ENCODE peak calls at places on chromosome 2, in five cellular contexts. M, T, Z, J and B are unnamed samples. For H3K4me1, the result is how much of the 10 kb centered on the place peaks cover.

GRCh38 chr2:26325851-26326250 is 20.1 kb upstream of the SELENOI start:
- DNase-seq in M (no peak), Z (no peak), J (no peak), T (peak), B (no peak)

GRCh38 chr2:36693825-36694224 is 2.7 kb upstream of the VIT start:
- DNase-seq in T (no peak), J (no peak), Z (no peak), M (no peak), B (no peak)

GRCh38 chr2:132620115-132620514 is 49.9 kb downstream of the LYPD1 start:
- DNase-seq in J (no peak), Z (no peak), M (no peak), T (peak), B (no peak)

GRCh38 chr2:239529313-239530015 is 128.6 kb upstream of the HDAC4 start:
- DNase-seq in M (no peak), Z (no peak), J (peak), T (no peak), B (no peak)

GRCh38 chr2:154161286-154161685 is 289.6 kb downstream of the GALNT13 start:
- DNase-seq in T (no peak), J (no peak), M (no peak), Z (no peak), B (no peak)

GRCh38 chr2:192957425-192957824 is 762.7 kb upstream of the TMEFF2 start:
- DNase-seq in Z (no peak), T (no peak), J (no peak), M (no peak), B (no peak)

GRCh38 chr2:132797551-132797950 is 127.5 kb upstream of the LYPD1 start:
- DNase-seq in J (no peak), M (no peak), Z (no peak), T (peak), B (no peak)

GRCh38 chr2:72576861-72577260 is 249.0 kb downstream of the EXOC6B start:
- DNase-seq in J (no peak), Z (no peak), T (no peak), M (no peak), B (no peak)

GRCh38 chr2:62501794-62502500 is 4.0 kb downstream of the TMEM17 start:
- DNase-seq in M (no peak), Z (no peak), T (peak), J (no peak), B (no peak)

GRCh38 chr2:217667545-217667944 is 335.2 kb downstream of the TNS1 start:
- DNase-seq in M (no peak), T (no peak), J (no peak), Z (no peak), B (no peak)

GRCh38 chr2:200619275-200619674 is 33.5 kb downstream of the AOX1 start:
- DNase-seq in T (peak), J (peak), Z (no peak), M (no peak), B (no peak)

GRCh38 chr2:184938221-184938985 is 340.1 kb downstream of the ZNF804A start:
- DNase-seq in J (no peak), T (no peak), Z (no peak), M (no peak), B (no peak)

DNA sequence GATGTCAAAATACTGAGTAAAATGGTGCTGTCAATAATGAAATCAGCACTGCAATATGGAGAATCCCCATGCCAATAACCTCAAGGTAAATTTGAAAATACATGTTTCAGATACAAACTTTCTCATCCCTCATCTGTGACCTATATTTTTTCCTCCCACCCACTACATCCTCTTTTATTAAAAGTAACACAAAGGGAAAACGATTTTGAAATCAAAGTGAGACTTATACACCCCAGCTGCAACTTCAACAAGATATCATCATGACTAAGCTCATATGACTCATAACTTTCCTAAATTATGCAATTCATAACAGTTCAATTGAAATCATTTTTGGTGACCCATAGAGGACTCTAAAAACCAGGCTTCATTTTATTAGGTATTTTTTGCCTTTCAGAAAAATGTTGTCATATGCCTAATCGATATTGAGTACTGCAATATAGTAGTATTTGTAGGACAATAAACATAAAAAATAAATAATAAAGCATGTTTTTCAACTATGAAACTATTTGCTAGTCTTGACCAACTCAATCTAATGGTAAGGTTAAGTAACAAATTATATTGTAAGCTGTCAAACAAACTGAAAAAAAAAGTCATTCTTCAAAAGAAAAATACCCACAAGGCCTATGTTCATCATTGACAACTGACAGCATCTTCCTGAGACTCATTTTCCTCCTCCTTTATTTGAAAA is 3.0 kb downstream of the ADAM17 start:
- DNase-seq in T (peak), Z (no peak), M (no peak), J (no peak), B (peak)
- H3K4me3 ChIP-seq in T (peak), Z (no peak), M (no peak), J (no peak), B (no peak)

GRCh38 chr2:75432761-75433361 is 127.9 kb downstream of the EVA1A start:
- DNase-seq in J (no peak), T (no peak), Z (no peak), M (no peak), B (no peak)
- H3K4me1 ChIP-seq in J (under half), T (under half), Z (under half), M (under half), B (under half)

GRCh38 chr2:113240150-113240914 is 38.4 kb downstream of the PAX8 start:
- DNase-seq in T (peak), J (peak), Z (peak), M (no peak), B (peak)
- H3K4me3 ChIP-seq in T (peak), J (no peak), Z (no peak), M (no peak), B (no peak)

GRCh38 chr2:218834685-218835084 is 3.1 kb upstream of the PRKAG3 start:
- DNase-seq in Z (no peak), M (no peak), T (peak), J (no peak), B (no peak)

GRCh38 chr2:218839430-218839829 is 7.8 kb upstream of the PRKAG3 start:
- DNase-seq in Z (no peak), J (no peak), T (no peak), M (no peak), B (no peak)

GRCh38 chr2:218839893-218840292 is 8.3 kb upstream of the PRKAG3 start:
- DNase-seq in T (no peak), M (no peak), J (no peak), Z (no peak), B (no peak)

GRCh38 chr2:218833023-218833609 is 1.5 kb upstream of the PRKAG3 start:
- DNase-seq in T (no peak), J (no peak), M (no peak), Z (no peak), B (no peak)

DNA sequence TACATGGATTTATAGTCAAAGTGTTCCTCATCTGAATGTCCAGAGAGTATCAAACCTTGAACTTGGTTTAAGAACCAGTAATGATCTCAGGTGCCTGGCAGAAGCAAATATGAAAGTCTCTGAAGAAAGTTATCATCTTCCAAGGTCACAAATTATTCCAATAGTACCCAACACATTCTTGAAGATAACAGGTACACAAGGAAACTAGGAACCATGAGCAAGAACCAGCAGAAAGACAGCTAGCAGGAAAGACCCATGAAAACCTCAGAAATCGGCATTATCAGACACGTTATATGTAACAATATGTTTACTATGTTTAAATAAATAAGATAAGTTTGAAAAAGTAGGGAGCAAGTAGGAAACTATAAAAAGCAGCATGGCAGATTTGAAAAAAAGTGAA is 5.9 kb upstream of the PRKAG3 start:
- DNase-seq in M (no peak), J (no peak), Z (no peak), T (no peak), B (no peak)
- H3K4me1 ChIP-seq in M (under half), J (under half), Z (under half), T (under half), B (under half)